ENCODE peak calls at places on chromosomes 12 and 14, in ten cellular contexts. I, D, U, R, S, C, N, F, Q and H are unnamed samples. For H3K9me3, the result is how much of the 10 kb centered on the place peaks cover.

GRCh38 chr12:98752726-98753125 is 107.6 kb downstream of the APAF1 start:
- DNase-seq in I (no peak), D (no peak), U (peak), R (no peak), S (no peak), C (no peak), N (no peak), F (no peak), Q (no peak), H (no peak)

GRCh38 chr12:59066445-59066844 is 146.1 kb upstream of the LRIG3 start:
- DNase-seq in I (no peak), D (no peak), U (no peak), R (no peak), S (no peak), C (no peak), N (no peak), F (no peak), Q (no peak), H (no peak)

GRCh38 chr12:5467941-5468340 is 36.0 kb downstream of the NTF3 start:
- DNase-seq in I (no peak), D (no peak), U (no peak), R (no peak), S (no peak), C (no peak), N (no peak), F (no peak), Q (no peak), H (no peak)

GRCh38 chr12:108568653-108569154 is 6.3 kb downstream of the ISCU start:
- DNase-seq in I (no peak), D (no peak), U (no peak), R (peak), S (peak), C (no peak), N (no peak), F (no peak), Q (no peak), H (no peak)

GRCh38 chr14:52279405-52279804 is 11.9 kb downstream of the PTGDR start:
- DNase-seq in I (no peak), D (no peak), U (peak), R (no peak), S (no peak), C (no peak), N (no peak), F (no peak), Q (no peak), H (no peak)

GRCh38 chr12:53805067-53805466 is 53.3 kb upstream of the CISTR start:
- DNase-seq in I (no peak), D (no peak), U (no peak), R (no peak), S (no peak), C (no peak), N (no peak), F (no peak), Q (no peak), H (no peak)

GRCh38 chr14:104282332-104283196 is 144.2 kb downstream of the KIF26A start:
- DNase-seq in I (no peak), D (no peak), U (no peak), R (peak), S (no peak), C (peak), N (peak), F (no peak), Q (peak), H (peak)

GRCh38 chr14:73741386-73741875 is 27.2 kb upstream of the PNMA1 start:
- DNase-seq in I (peak), D (peak), U (peak), R (peak), S (no peak), C (peak), N (no peak), F (peak), Q (peak), H (peak)

GRCh38 chr12:8037046-8037663 is 4.6 kb downstream of the FOXJ2 start:
- DNase-seq in I (no peak), D (no peak), U (no peak), R (no peak), S (no peak), C (no peak), N (no peak), F (no peak), Q (no peak), H (no peak)

GRCh38 chr12:43114316-43114715 is 437.7 kb downstream of the ADAMTS20 start:
- DNase-seq in I (no peak), D (no peak), U (no peak), R (no peak), S (no peak), C (no peak), N (no peak), F (no peak), Q (no peak), H (no peak)

GRCh38 chr14:37924622-37925021 is 283.1 kb upstream of the SSTR1 start:
- DNase-seq in I (no peak), D (no peak), U (no peak), R (no peak), S (no peak), C (no peak), N (no peak), F (no peak), Q (no peak), H (no peak)

GRCh38 chr14:102749393-102749792 is 27.9 kb upstream of the TRAF3 start:
- DNase-seq in I (no peak), D (no peak), U (no peak), R (no peak), S (no peak), C (no peak), N (no peak), F (no peak), Q (no peak), H (no peak)

GRCh38 chr14:28744126-28744525 is 22.5 kb upstream of the FOXG1 start:
- DNase-seq in I (no peak), D (no peak), U (no peak), R (no peak), S (no peak), C (no peak), N (no peak), F (no peak), Q (no peak), H (no peak)

GRCh38 chr12:27965411-27965810 is 7.1 kb downstream of the PTHLH start:
- DNase-seq in I (no peak), D (no peak), U (no peak), R (no peak), S (no peak), C (no peak), N (no peak), F (no peak), Q (no peak), H (no peak)

GRCh38 chr12:65788912-65789311 is 35.4 kb upstream of the HMGA2 start:
- DNase-seq in I (no peak), D (no peak), U (no peak), R (no peak), S (no peak), C (no peak), N (no peak), F (no peak), Q (no peak), H (no peak)

GRCh38 chr14:102096569-102097188 is 9.8 kb upstream of the HSP90AA1 start:
- DNase-seq in I (peak), D (no peak), U (peak), R (peak), S (no peak), C (peak), N (peak), F (peak), Q (peak), H (peak)

GRCh38 chr14:94051115-94051514 is 25.0 kb downstream of the OTUB2 start:
- DNase-seq in I (no peak), D (no peak), U (peak), R (peak), S (no peak), C (peak), N (peak), F (no peak), Q (peak), H (peak)

GRCh38 chr14:30692669-30693068 is 70.5 kb downstream of the SCFD1 start:
- DNase-seq in I (no peak), D (no peak), U (no peak), R (no peak), S (no peak), C (no peak), N (no peak), F (no peak), Q (no peak), H (no peak)

GRCh38 chr14:20434701-20435453 is 1.1 kb downstream of the KLHL33 start:
- DNase-seq in I (no peak), D (no peak), U (no peak), R (peak), S (no peak), C (peak), N (no peak), F (no peak), Q (peak), H (peak)

GRCh38 chr14:32588448-32589320 is 259.6 kb downstream of the AKAP6 start:
- DNase-seq in I (peak), D (no peak), U (peak), R (no peak), S (no peak), C (no peak), N (no peak), F (peak), Q (no peak), H (no peak)

GRCh38 chr14:99731536-99732435 is 47.7 kb downstream of the CYP46A1 start:
- DNase-seq in I (no peak), D (no peak), U (no peak), R (peak), S (no peak), C (peak), N (peak), F (no peak), Q (peak), H (no peak)

DNA sequence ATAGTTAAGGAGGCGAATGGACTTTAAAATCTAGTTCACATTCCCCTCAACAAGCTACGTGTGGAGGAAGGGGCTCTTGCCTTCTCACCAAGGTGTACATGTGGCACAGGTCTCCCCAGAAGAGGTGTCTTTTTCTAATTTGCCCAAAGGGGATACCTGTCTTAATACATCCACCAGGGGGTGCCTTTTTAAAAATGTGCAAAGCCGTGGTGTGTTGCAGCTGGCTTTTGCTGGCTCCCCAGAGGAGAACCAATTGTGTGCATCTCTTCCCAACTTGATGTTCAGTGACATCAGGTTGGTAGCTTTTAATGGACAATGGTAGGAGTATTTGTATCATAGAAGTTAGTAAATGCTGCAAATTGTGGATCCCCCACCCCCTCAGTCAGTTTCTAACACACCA is 33.8 kb downstream of the CREBL2 start:
- DNase-seq in I (peak), D (no peak), U (peak), R (peak), S (no peak), C (no peak), N (no peak), F (peak), Q (no peak), H (no peak)
- H3K9me3 ChIP-seq in I (under half), D (under half), U (under half), R (under half), S (under half), C (under half), N (under half), F (under half), Q (under half), H (under half)

GRCh38 chr12:67035121-67035520 is 234.0 kb upstream of the CAND1 start:
- DNase-seq in I (no peak), D (no peak), U (no peak), R (no peak), S (no peak), C (no peak), N (no peak), F (no peak), Q (no peak), H (no peak)
- TF ChIP-seq EP300 in I (no peak), D (no peak), U (no peak), R (no peak), S (no peak), C (no peak), N (no peak), F (no peak), Q (no peak), H (no peak)

GRCh38 chr14:85316701-85317100 is 213.2 kb upstream of the FLRT2 start:
- DNase-seq in I (no peak), D (no peak), U (no peak), R (no peak), S (no peak), C (no peak), N (no peak), F (no peak), Q (no peak), H (no peak)

GRCh38 chr14:85317491-85318021 is 212.4 kb upstream of the FLRT2 start:
- DNase-seq in I (no peak), D (no peak), U (no peak), R (no peak), S (no peak), C (no peak), N (no peak), F (no peak), Q (no peak), H (no peak)

GRCh38 chr14:85315891-85316290 is 214.1 kb upstream of the FLRT2 start:
- DNase-seq in I (no peak), D (no peak), U (no peak), R (no peak), S (no peak), C (no peak), N (no peak), F (no peak), Q (no peak), H (no peak)

GRCh38 chr14:85313801-85314207 is 216.1 kb upstream of the FLRT2 start:
- DNase-seq in I (no peak), D (no peak), U (no peak), R (no peak), S (no peak), C (no peak), N (no peak), F (no peak), Q (no peak), H (no peak)

GRCh38 chr14:85315290-85315689 is 214.7 kb upstream of the FLRT2 start:
- DNase-seq in I (no peak), D (no peak), U (no peak), R (no peak), S (no peak), C (no peak), N (no peak), F (no peak), Q (no peak), H (no peak)
- H3K9me3 ChIP-seq in I (under half), D (under half), U (under half), R (under half), S (under half), C (under half), N (under half), F (under half), Q (under half), H (under half)

GRCh38 chr12:69966839-69967238 is 141.8 kb downstream of the MYRFL start:
- DNase-seq in I (no peak), D (no peak), U (peak), R (no peak), S (no peak), C (no peak), N (no peak), F (no peak), Q (no peak), H (no peak)

GRCh38 chr12:69972136-69972535 is 147.1 kb downstream of the MYRFL start:
- DNase-seq in I (no peak), D (no peak), U (no peak), R (no peak), S (no peak), C (no peak), N (no peak), F (no peak), Q (no peak), H (no peak)

GRCh38 chr12:69969011-69969410 is 144.0 kb downstream of the MYRFL start:
- DNase-seq in I (no peak), D (no peak), U (no peak), R (no peak), S (no peak), C (no peak), N (no peak), F (no peak), Q (no peak), H (no peak)

DNA sequence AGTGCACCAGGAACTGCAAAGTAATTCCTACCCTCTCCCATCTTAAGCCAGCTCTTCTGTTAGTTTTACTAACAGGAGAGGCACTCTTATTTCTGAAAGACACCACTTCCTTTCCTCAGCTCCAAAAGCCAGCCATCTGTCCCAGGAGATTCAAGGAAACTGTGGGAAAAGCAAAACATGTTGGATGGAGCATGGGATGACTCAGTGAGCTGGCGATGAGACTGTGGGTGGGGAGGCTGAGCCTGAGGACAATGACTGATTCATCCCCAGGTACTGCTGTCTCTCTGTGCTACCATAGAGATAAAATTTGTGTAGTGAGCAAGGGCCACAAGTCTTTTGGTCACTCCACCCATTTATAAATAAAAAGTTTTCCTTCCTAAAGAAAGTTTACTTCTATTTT is 141.4 kb downstream of the MYRFL start:
- DNase-seq in I (no peak), D (no peak), U (peak), R (peak), S (no peak), C (no peak), N (no peak), F (no peak), Q (peak), H (peak)
- TF ChIP-seq EP300 in I (no peak), D (no peak), U (no peak), R (no peak), S (no peak), C (no peak), N (no peak), F (no peak), Q (no peak), H (no peak)

DNA sequence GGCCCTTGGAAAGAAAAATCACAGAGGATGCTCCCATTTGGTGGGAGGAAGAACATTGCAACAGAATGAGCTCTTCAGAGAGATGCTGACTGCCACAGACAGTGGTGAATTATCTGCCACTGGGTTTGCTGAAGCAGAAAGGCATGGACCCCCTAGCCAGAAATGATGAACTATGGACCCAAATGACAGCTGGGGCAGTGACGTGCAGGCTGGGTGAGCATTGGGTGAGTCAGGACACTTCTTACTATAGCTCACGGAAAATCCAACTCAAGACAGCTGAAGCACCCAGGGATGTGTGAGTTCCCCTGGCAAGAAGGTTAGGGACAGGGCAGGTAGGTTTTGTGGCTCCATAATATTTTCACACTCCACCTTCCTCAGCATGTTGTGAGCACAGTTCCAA is 993.2 kb downstream of the BCL11B start:
- DNase-seq in I (no peak), D (no peak), U (no peak), R (no peak), S (no peak), C (no peak), N (no peak), F (no peak), Q (no peak), H (no peak)
- H3K9me3 ChIP-seq in I (under half), D (under half), U (under half), R (under half), S (under half), C (under half), N (under half), F (under half), Q (under half), H (under half)

GRCh38 chr14:68137704-68138619 is 318.4 kb downstream of the RAD51B start:
- DNase-seq in I (no peak), D (peak), U (peak), R (peak), S (no peak), C (peak), N (no peak), F (peak), Q (peak), H (no peak)

GRCh38 chr14:68135028-68135427 is 315.4 kb downstream of the RAD51B start:
- DNase-seq in I (no peak), D (no peak), U (no peak), R (no peak), S (no peak), C (no peak), N (no peak), F (no peak), Q (no peak), H (no peak)

GRCh38 chr14:68132722-68133121 is 313.1 kb downstream of the RAD51B start:
- DNase-seq in I (no peak), D (no peak), U (no peak), R (no peak), S (no peak), C (no peak), N (no peak), F (no peak), Q (no peak), H (no peak)

GRCh38 chr14:68133856-68134255 is 314.3 kb downstream of the RAD51B start:
- DNase-seq in I (no peak), D (no peak), U (no peak), R (no peak), S (no peak), C (no peak), N (no peak), F (no peak), Q (no peak), H (no peak)

DNA sequence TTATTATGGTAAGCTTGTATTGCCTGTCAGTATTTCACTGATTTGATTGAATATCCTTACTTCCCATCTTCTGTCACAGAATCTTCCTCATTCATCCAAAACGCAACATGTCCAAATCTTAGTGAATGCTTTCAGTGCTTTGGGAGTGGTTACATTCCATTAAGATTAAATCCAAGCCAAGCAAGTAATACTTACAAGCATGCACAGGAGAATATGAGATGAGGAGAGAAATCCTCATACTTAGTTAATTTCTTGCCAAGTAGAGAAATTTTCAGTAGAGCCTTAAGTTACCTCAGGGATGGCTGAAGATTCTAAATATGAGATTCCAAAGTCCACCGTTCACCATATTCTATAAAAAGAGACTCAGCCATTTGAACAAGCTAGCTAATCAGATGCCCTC is 316.0 kb downstream of the RAD51B start:
- DNase-seq in I (no peak), D (no peak), U (no peak), R (no peak), S (no peak), C (no peak), N (no peak), F (no peak), Q (no peak), H (no peak)
- TF ChIP-seq EP300 in I (no peak), D (no peak), U (no peak), R (no peak), S (no peak), C (no peak), N (no peak), F (no peak), Q (no peak), H (no peak)

GRCh38 chr12:100173111-100173510 is 27.5 kb upstream of the ACTR6 start:
- DNase-seq in I (no peak), D (no peak), U (no peak), R (no peak), S (no peak), C (no peak), N (no peak), F (no peak), Q (no peak), H (no peak)
- H3K9me3 ChIP-seq in I (under half), D (under half), U (under half), R (under half), S (under half), C (under half), N (under half), F (under half), Q (under half), H (under half)

DNA sequence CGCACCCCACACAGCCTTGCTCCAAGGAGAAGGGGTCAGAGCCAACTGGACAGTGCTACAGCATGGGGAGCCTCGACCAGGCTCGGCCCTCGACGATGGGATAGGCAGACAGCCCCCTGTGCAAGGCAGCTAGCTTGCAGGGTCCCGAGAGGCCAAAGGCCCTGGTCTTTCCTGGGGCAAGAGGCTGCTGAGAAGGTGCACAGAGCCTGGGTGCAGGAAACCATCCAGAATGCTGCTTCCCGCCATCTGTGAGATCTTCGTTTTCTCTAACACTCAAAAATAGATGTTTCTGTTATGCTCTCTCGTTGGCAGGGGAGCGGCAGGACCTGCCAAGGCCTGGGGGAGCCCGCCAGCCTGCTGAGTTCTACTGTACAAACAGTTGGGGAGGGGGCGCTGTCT is 168.0 kb upstream of the RTL1 start:
- DNase-seq in I (no peak), D (no peak), U (no peak), R (peak), S (no peak), C (no peak), N (no peak), F (peak), Q (peak), H (no peak)
- TF ChIP-seq EP300 in I (no peak), D (no peak), U (no peak), R (no peak), S (no peak), C (no peak), N (no peak), F (no peak), Q (no peak), H (no peak)

GRCh38 chr12:34163443-34163842 is 141.1 kb downstream of the ALG10 start:
- DNase-seq in I (no peak), D (no peak), U (no peak), R (no peak), S (no peak), C (no peak), N (no peak), F (no peak), Q (no peak), H (no peak)
- H3K9me3 ChIP-seq in I (under half), D (half or more), U (under half), R (under half), S (under half), C (under half), N (under half), F (under half), Q (under half), H (under half)